ENCODE peak calls at places on chromosome 18, in four cellular contexts. One of them, this sample, is unnamed.

GRCh38 chr18:11872479-11873136 is 21.4 kb downstream of the CHMP1B start:
- DNase-seq in GM13976: peak; percentile 62
- DNase-seq in IMR-90: no peak
- DNase-seq in psoas muscle: no peak
- DNase-seq in this sample: no peak

GRCh38 chr18:74899554-74899953 is 301.9 kb downstream of the ZNF407 start:
- DNase-seq in IMR-90: no peak
- DNase-seq in psoas muscle: peak; percentile 44
- DNase-seq in GM13976: no peak
- DNase-seq in this sample: no peak

GRCh38 chr18:4444306-4444705 is 10.8 kb downstream of the DLGAP1 start:
- DNase-seq in IMR-90: no peak
- DNase-seq in GM13976: no peak
- DNase-seq in psoas muscle: no peak
- DNase-seq in this sample: no peak

GRCh38 chr18:3520230-3521085 is 70.5 kb downstream of the TGIF1 start:
- DNase-seq in psoas muscle: no peak
- DNase-seq in GM13976: no peak
- DNase-seq in IMR-90: no peak
- DNase-seq in this sample: no peak

GRCh38 chr18:47928466-47928865 is 2.0 kb downstream of the SMAD2 start:
- DNase-seq in GM13976: no peak
- DNase-seq in IMR-90: peak; percentile 28
- DNase-seq in psoas muscle: no peak
- DNase-seq in this sample: no peak

GRCh38 chr18:48983793-48984437 is 33.1 kb upstream of the SMAD7 start:
- DNase-seq in GM13976: no peak
- DNase-seq in psoas muscle: no peak
- DNase-seq in IMR-90: peak; percentile 18
- DNase-seq in this sample: no peak

GRCh38 chr18:13611058-13611615 is 115.2 kb downstream of the FAM210A start:
- DNase-seq in GM13976: peak; percentile 80
- DNase-seq in IMR-90: peak; percentile 13
- DNase-seq in psoas muscle: peak; percentile 51
- DNase-seq in this sample: no peak

GRCh38 chr18:68445131-68445530 is 269.8 kb downstream of the TMX3 start:
- DNase-seq in GM13976: no peak
- DNase-seq in psoas muscle: no peak
- DNase-seq in IMR-90: no peak
- DNase-seq in this sample: no peak

GRCh38 chr18:54983041-54983686 is 23.9 kb upstream of the CCDC68 start:
- DNase-seq in GM13976: peak; percentile 51
- DNase-seq in psoas muscle: no peak
- DNase-seq in IMR-90: peak; percentile 76
- DNase-seq in this sample: no peak

GRCh38 chr18:24268784-24269550 is 128.7 kb downstream of the OSBPL1A start:
- DNase-seq in psoas muscle: no peak
- DNase-seq in GM13976: no peak
- DNase-seq in IMR-90: no peak
- DNase-seq in this sample: no peak

GRCh38 chr18:32237024-32237423 is 47.2 kb downstream of the MEP1B start:
- DNase-seq in psoas muscle: no peak
- DNase-seq in IMR-90: no peak
- DNase-seq in GM13976: no peak
- DNase-seq in this sample: no peak

GRCh38 chr18:52451252-52451651 is 111.3 kb downstream of the DCC start:
- DNase-seq in IMR-90: no peak
- DNase-seq in GM13976: no peak
- DNase-seq in psoas muscle: no peak
- DNase-seq in this sample: no peak

GRCh38 chr18:25279133-25279532 is 72.8 kb downstream of the ZNF521 start:
- DNase-seq in psoas muscle: no peak
- DNase-seq in IMR-90: peak; percentile 87
- DNase-seq in GM13976: no peak
- DNase-seq in this sample: no peak

GRCh38 chr18:62659698-62660097 is 55.6 kb upstream of the PHLPP1 start:
- DNase-seq in GM13976: no peak
- DNase-seq in psoas muscle: no peak
- DNase-seq in IMR-90: no peak
- DNase-seq in this sample: no peak

GRCh38 chr18:7607535-7608173 is 40.5 kb downstream of the PTPRM start:
- DNase-seq in GM13976: no peak
- DNase-seq in IMR-90: no peak
- DNase-seq in psoas muscle: peak; percentile 28
- DNase-seq in this sample: no peak

GRCh38 chr18:9700261-9700796 is 7.8 kb upstream of the RAB31 start:
- DNase-seq in psoas muscle: no peak
- DNase-seq in IMR-90: peak; percentile 68
- DNase-seq in GM13976: no peak
- DNase-seq in this sample: no peak

GRCh38 chr18:41948544-41949110 is 6.4 kb upstream of the PIK3C3 start:
- DNase-seq in IMR-90: no peak
- DNase-seq in GM13976: no peak
- DNase-seq in psoas muscle: no peak
- DNase-seq in this sample: no peak

GRCh38 chr18:51077217-51077616 is 47.2 kb downstream of the SMAD4 start:
- DNase-seq in GM13976: no peak
- DNase-seq in IMR-90: peak; percentile 62
- DNase-seq in psoas muscle: no peak
- DNase-seq in this sample: no peak

DNA sequence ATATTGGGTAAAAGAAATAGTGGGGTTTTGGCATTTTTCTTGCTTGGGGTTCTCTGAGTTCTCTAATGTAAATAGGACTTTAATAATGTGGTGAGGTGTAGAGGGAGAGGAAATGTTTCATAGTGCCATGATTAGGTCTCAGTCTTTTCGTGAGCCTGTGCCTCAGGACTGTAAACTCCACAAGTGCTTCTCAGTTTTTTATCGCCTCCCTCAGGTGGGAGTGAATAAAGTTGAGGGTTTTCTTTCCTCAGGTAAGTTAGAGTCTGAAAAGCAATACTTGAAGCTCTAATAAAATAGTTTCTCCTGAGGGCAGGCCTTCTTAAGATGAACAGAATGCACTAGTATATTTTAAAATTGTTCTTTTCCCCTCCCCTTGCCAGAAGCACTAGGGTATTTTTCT is 243.1 kb upstream of the SETBP1 start:
- DNase-seq in psoas muscle: no peak
- DNase-seq in GM13976: no peak
- DNase-seq in IMR-90: no peak
- DNase-seq in this sample: no peak
- TF ChIP-seq CTCF in psoas muscle: no peak
- TF ChIP-seq CTCF in GM13976: no peak
- TF ChIP-seq CTCF in IMR-90: no peak
- TF ChIP-seq CTCF in this sample: no peak

GRCh38 chr18:76480913-76481312 is 14.1 kb downstream of the ZNF516 start:
- DNase-seq in GM13976: no peak
- DNase-seq in IMR-90: no peak
- DNase-seq in psoas muscle: no peak
- DNase-seq in this sample: no peak
- TF ChIP-seq CTCF in GM13976: no peak
- TF ChIP-seq CTCF in IMR-90: no peak
- TF ChIP-seq CTCF in psoas muscle: no peak
- TF ChIP-seq CTCF in this sample: peak; percentile 40

DNA sequence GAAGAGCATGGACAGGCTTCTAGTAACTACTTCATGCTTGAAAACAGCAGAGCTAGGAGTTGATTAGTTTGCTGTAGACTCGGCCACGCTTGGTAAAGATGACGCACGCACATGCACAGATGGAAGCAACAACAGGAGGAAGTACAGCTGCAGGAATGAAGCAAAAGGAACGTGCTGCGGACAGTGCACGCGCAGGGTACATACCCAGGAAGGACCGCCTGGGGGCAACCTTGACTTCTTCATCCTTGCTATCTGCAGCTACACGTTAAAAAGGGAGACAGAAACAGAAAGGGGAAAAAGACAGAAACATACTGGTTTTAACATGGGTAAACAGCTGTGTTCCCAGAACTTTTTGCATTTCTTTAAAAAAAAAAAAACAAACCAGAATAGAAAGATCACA is 17.7 kb downstream of the SLC66A2 start:
- DNase-seq in IMR-90: no peak
- DNase-seq in psoas muscle: no peak
- DNase-seq in GM13976: no peak
- DNase-seq in this sample: no peak
- TF ChIP-seq CTCF in IMR-90: no peak
- TF ChIP-seq CTCF in psoas muscle: no peak
- TF ChIP-seq CTCF in GM13976: no peak
- TF ChIP-seq CTCF in this sample: peak; percentile 59

DNA sequence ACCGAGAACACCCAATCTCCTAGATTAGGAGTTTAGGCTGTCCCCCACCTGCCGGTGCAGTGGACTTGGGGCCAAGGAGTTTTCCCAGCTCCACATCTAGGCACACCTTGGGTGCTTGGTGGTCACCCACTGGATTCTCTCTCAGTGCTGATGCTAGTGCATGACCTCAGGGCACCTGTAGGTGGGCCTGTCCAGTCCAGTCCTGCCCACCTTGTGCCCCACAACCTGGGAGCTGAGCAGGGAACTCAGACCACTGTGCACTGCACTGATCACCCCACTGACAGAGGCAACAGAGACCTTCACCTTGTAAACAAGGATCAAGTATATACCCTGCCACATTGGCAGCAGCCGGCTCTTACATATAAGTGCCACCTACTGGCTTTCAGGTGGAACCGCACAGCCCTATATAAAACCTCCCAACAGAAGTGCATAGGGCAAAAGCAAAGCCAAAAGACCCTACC is 12.7 kb upstream of the CDH19 start:
- DNase-seq in GM13976: no peak
- DNase-seq in IMR-90: no peak
- DNase-seq in psoas muscle: no peak
- DNase-seq in this sample: no peak
- TF ChIP-seq CTCF in GM13976: peak; percentile 15
- TF ChIP-seq CTCF in IMR-90: no peak
- TF ChIP-seq CTCF in psoas muscle: no peak
- TF ChIP-seq CTCF in this sample: peak; percentile 54

DNA sequence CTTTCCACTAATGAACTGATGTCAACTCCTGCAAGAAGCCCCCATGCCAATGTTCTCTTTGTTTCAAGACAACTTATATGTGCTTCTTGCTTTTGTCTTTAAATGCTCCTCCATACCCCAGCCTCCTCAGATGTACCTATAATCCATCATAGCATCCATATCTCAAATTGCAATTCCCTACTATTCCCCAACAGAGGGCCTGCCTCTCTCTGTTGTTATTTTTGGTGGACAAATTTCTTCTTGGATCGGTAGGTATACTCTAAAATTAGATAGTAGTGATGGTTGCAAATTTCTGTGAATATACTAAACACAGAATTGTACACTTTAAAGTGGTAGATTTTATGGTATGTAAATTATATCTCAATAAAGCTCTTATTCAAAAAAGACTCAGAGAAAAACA is 820.1 kb downstream of the METTL4 start:
- DNase-seq in psoas muscle: no peak
- DNase-seq in GM13976: no peak
- DNase-seq in IMR-90: no peak
- DNase-seq in this sample: no peak
- TF ChIP-seq CTCF in psoas muscle: no peak
- TF ChIP-seq CTCF in GM13976: no peak
- TF ChIP-seq CTCF in IMR-90: no peak
- TF ChIP-seq CTCF in this sample: no peak

GRCh38 chr18:35376742-35377695 is at the start of gene ZNF396:
- DNase-seq in GM13976: peak; percentile 85
- DNase-seq in IMR-90: peak; percentile 27
- DNase-seq in psoas muscle: peak; percentile 85
- DNase-seq in this sample: peak; percentile 64

GRCh38 chr18:35376393-35376741 is 770 bp downstream of the ZNF396 start:
- DNase-seq in GM13976: peak; percentile 64
- DNase-seq in IMR-90: no peak
- DNase-seq in psoas muscle: peak; percentile 33
- DNase-seq in this sample: peak; percentile 13

GRCh38 chr18:35383136-35383535 is 6.0 kb upstream of the ZNF396 start:
- DNase-seq in IMR-90: no peak
- DNase-seq in psoas muscle: no peak
- DNase-seq in GM13976: no peak
- DNase-seq in this sample: no peak

GRCh38 chr18:35379421-35379820 is 2.3 kb upstream of the ZNF396 start:
- DNase-seq in IMR-90: no peak
- DNase-seq in psoas muscle: no peak
- DNase-seq in GM13976: no peak
- DNase-seq in this sample: no peak

DNA sequence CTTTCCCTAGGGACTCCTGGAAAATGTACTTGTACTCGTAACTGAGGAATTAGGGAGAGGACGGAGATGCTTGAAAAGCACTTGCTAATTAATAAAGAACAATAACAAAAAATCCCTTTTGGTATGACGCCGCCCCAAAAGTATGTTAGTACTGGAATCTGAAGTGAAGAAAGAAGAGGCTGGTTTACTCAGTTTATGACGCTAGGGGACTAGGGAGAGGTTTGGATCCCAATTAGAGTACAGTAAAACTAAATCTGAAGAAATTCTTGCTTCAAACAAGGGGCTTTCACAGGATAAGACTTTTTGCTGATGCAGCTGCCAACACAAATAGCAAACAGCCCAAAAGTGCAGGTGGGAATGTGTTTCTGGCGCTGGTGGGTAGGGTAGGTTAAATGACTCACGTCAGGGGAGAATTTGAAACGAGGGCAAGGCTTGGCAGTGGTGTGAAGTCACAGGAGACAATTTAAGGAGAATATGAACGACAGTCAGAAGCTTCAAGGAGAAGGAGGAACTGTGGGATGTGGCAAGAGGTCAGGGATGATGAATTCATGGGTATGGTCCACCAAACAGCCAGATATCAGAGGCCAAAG is 1.2 kb upstream of the ZNF396 start:
- DNase-seq in IMR-90: peak; percentile 12
- DNase-seq in psoas muscle: no peak
- DNase-seq in GM13976: no peak
- DNase-seq in this sample: no peak
- TF ChIP-seq CTCF in IMR-90: no peak
- TF ChIP-seq CTCF in psoas muscle: no peak
- TF ChIP-seq CTCF in GM13976: no peak
- TF ChIP-seq CTCF in this sample: no peak